ENCODE peak calls at places on chromosomes 1 and 21, in five cellular contexts. One of them, this sample, is unnamed.

GRCh38 chr1:223717695-223718363 is 5.5 kb downstream of the CAPN2 start:
- DNase-seq in WERI-Rb-1: no peak
- DNase-seq in heart left ventricle: no peak
- DNase-seq in osteocyte: no peak
- DNase-seq in dorsolateral prefrontal cortex: no peak
- DNase-seq in this sample: no peak

GRCh38 chr1:59186656-59187055 is 110.2 kb upstream of the FGGY start:
- DNase-seq in WERI-Rb-1: no peak
- DNase-seq in heart left ventricle: peak
- DNase-seq in osteocyte: no peak
- DNase-seq in dorsolateral prefrontal cortex: no peak
- DNase-seq in this sample: no peak

GRCh38 chr21:29753216-29753615 is 186.6 kb downstream of the GRIK1 start:
- DNase-seq in WERI-Rb-1: no peak
- DNase-seq in heart left ventricle: no peak
- DNase-seq in osteocyte: no peak
- DNase-seq in dorsolateral prefrontal cortex: no peak
- DNase-seq in this sample: no peak

GRCh38 chr1:93616221-93616995 is 65.2 kb downstream of the BCAR3 start:
- DNase-seq in WERI-Rb-1: peak
- DNase-seq in heart left ventricle: peak
- DNase-seq in osteocyte: no peak
- DNase-seq in dorsolateral prefrontal cortex: no peak
- DNase-seq in this sample: no peak

GRCh38 chr1:54743416-54743815 is 20.9 kb downstream of the PARS2 start:
- DNase-seq in WERI-Rb-1: no peak
- DNase-seq in heart left ventricle: no peak
- DNase-seq in osteocyte: peak
- DNase-seq in dorsolateral prefrontal cortex: no peak
- DNase-seq in this sample: no peak

GRCh38 chr1:16249838-16250241 is 12.9 kb upstream of the CPLANE2 start:
- DNase-seq in WERI-Rb-1: no peak
- DNase-seq in heart left ventricle: no peak
- DNase-seq in osteocyte: no peak
- DNase-seq in dorsolateral prefrontal cortex: no peak
- DNase-seq in this sample: no peak

GRCh38 chr1:218467101-218467728 is 122.1 kb downstream of the TGFB2 start:
- DNase-seq in WERI-Rb-1: no peak
- DNase-seq in heart left ventricle: no peak
- DNase-seq in osteocyte: no peak
- DNase-seq in dorsolateral prefrontal cortex: no peak
- DNase-seq in this sample: no peak

GRCh38 chr1:208025036-208025435 is 114.1 kb upstream of the CD34 start:
- DNase-seq in WERI-Rb-1: no peak
- DNase-seq in heart left ventricle: no peak
- DNase-seq in osteocyte: no peak
- DNase-seq in dorsolateral prefrontal cortex: no peak
- DNase-seq in this sample: no peak

GRCh38 chr1:235648954-235649721 is 446 bp downstream of the GNG4 start:
- DNase-seq in WERI-Rb-1: peak
- DNase-seq in heart left ventricle: peak
- DNase-seq in osteocyte: peak
- DNase-seq in dorsolateral prefrontal cortex: no peak
- DNase-seq in this sample: peak

GRCh38 chr1:178330848-178331497 is 165.8 kb downstream of the CLEC20A start:
- DNase-seq in WERI-Rb-1: no peak
- DNase-seq in heart left ventricle: no peak
- DNase-seq in osteocyte: no peak
- DNase-seq in dorsolateral prefrontal cortex: no peak
- DNase-seq in this sample: no peak

GRCh38 chr1:109712321-109712864 is 342 bp downstream of the GSTM5 start:
- DNase-seq in WERI-Rb-1: no peak
- DNase-seq in heart left ventricle: no peak
- DNase-seq in osteocyte: no peak
- DNase-seq in dorsolateral prefrontal cortex: no peak
- DNase-seq in this sample: no peak

GRCh38 chr1:152967201-152967600 is 3.2 kb upstream of the SPRR4 start:
- DNase-seq in WERI-Rb-1: no peak
- DNase-seq in heart left ventricle: no peak
- DNase-seq in osteocyte: peak
- DNase-seq in dorsolateral prefrontal cortex: no peak
- DNase-seq in this sample: no peak

GRCh38 chr1:15559189-15559815 is 25.5 kb downstream of the AGMAT start:
- DNase-seq in WERI-Rb-1: no peak
- DNase-seq in heart left ventricle: no peak
- DNase-seq in osteocyte: no peak
- DNase-seq in dorsolateral prefrontal cortex: no peak
- DNase-seq in this sample: no peak

GRCh38 chr1:12095822-12096263 is 32.7 kb downstream of the TNFRSF8 start:
- DNase-seq in WERI-Rb-1: no peak
- DNase-seq in heart left ventricle: peak
- DNase-seq in osteocyte: no peak
- DNase-seq in dorsolateral prefrontal cortex: no peak
- DNase-seq in this sample: no peak

GRCh38 chr1:18234790-18235242 is 127.2 kb downstream of the IGSF21 start:
- DNase-seq in WERI-Rb-1: peak
- DNase-seq in heart left ventricle: no peak
- DNase-seq in osteocyte: no peak
- DNase-seq in dorsolateral prefrontal cortex: peak
- DNase-seq in this sample: peak

GRCh38 chr1:5907966-5908365 is 84.3 kb downstream of the NPHP4 start:
- DNase-seq in WERI-Rb-1: no peak
- DNase-seq in heart left ventricle: no peak
- DNase-seq in osteocyte: peak
- DNase-seq in dorsolateral prefrontal cortex: no peak
- DNase-seq in this sample: no peak

GRCh38 chr1:225877570-225877969 is 4.6 kb downstream of the TMEM63A start:
- DNase-seq in WERI-Rb-1: peak
- DNase-seq in heart left ventricle: peak
- DNase-seq in osteocyte: no peak
- DNase-seq in dorsolateral prefrontal cortex: peak
- DNase-seq in this sample: peak

GRCh38 chr1:231603598-231604275 is 22.9 kb upstream of the DISC1 start:
- DNase-seq in WERI-Rb-1: peak
- DNase-seq in heart left ventricle: no peak
- DNase-seq in osteocyte: no peak
- DNase-seq in dorsolateral prefrontal cortex: peak
- DNase-seq in this sample: peak

GRCh38 chr1:181189691-181190361 is 101.3 kb downstream of the IER5 start:
- DNase-seq in WERI-Rb-1: peak
- DNase-seq in heart left ventricle: peak
- DNase-seq in osteocyte: peak
- DNase-seq in dorsolateral prefrontal cortex: peak
- DNase-seq in this sample: peak

GRCh38 chr1:29991025-29991424 is 732.4 kb downstream of the MATN1 start:
- DNase-seq in WERI-Rb-1: no peak
- DNase-seq in heart left ventricle: no peak
- DNase-seq in osteocyte: peak
- DNase-seq in dorsolateral prefrontal cortex: no peak
- DNase-seq in this sample: no peak

GRCh38 chr1:88661951-88662664 is 22.0 kb upstream of the PKN2 start:
- DNase-seq in WERI-Rb-1: peak
- DNase-seq in heart left ventricle: no peak
- DNase-seq in osteocyte: no peak
- DNase-seq in dorsolateral prefrontal cortex: no peak
- DNase-seq in this sample: no peak

GRCh38 chr21:43923391-43923790 is 58.4 kb downstream of the AGPAT3 start:
- DNase-seq in WERI-Rb-1: no peak
- DNase-seq in heart left ventricle: no peak
- DNase-seq in osteocyte: no peak
- DNase-seq in dorsolateral prefrontal cortex: peak
- DNase-seq in this sample: no peak

GRCh38 chr1:210587547-210587946 is 258.8 kb downstream of the HHAT start:
- DNase-seq in WERI-Rb-1: no peak
- DNase-seq in heart left ventricle: no peak
- DNase-seq in osteocyte: no peak
- DNase-seq in dorsolateral prefrontal cortex: no peak
- DNase-seq in this sample: no peak

GRCh38 chr21:30227633-30228404 is 11.9 kb upstream of the CLDN8 start:
- DNase-seq in WERI-Rb-1: no peak
- DNase-seq in heart left ventricle: no peak
- DNase-seq in osteocyte: no peak
- DNase-seq in dorsolateral prefrontal cortex: no peak
- DNase-seq in this sample: no peak

GRCh38 chr1:106880226-106880625 is 176.2 kb upstream of the PRMT6 start:
- DNase-seq in WERI-Rb-1: no peak
- DNase-seq in heart left ventricle: no peak
- DNase-seq in osteocyte: no peak
- DNase-seq in dorsolateral prefrontal cortex: no peak
- DNase-seq in this sample: no peak

GRCh38 chr1:52751589-52752306 is 25.5 kb downstream of the ZYG11B start:
- DNase-seq in WERI-Rb-1: no peak
- DNase-seq in heart left ventricle: no peak
- DNase-seq in osteocyte: no peak
- DNase-seq in dorsolateral prefrontal cortex: no peak
- DNase-seq in this sample: no peak

GRCh38 chr1:184504695-184505338 is 118.0 kb downstream of the C1orf21 start:
- DNase-seq in WERI-Rb-1: no peak
- DNase-seq in heart left ventricle: no peak
- DNase-seq in osteocyte: no peak
- DNase-seq in dorsolateral prefrontal cortex: no peak
- DNase-seq in this sample: no peak

GRCh38 chr1:192654607-192655389 is 18.9 kb downstream of the RGS13 start:
- DNase-seq in WERI-Rb-1: no peak
- DNase-seq in heart left ventricle: no peak
- DNase-seq in osteocyte: no peak
- DNase-seq in dorsolateral prefrontal cortex: no peak
- DNase-seq in this sample: no peak

GRCh38 chr1:2587071-2587859 is 688 bp downstream of the PRXL2B start:
- DNase-seq in WERI-Rb-1: peak
- DNase-seq in heart left ventricle: peak
- DNase-seq in osteocyte: no peak
- DNase-seq in dorsolateral prefrontal cortex: no peak
- DNase-seq in this sample: no peak

GRCh38 chr1:224632381-224632871 is 16.3 kb downstream of the CNIH3 start:
- DNase-seq in WERI-Rb-1: no peak
- DNase-seq in heart left ventricle: no peak
- DNase-seq in osteocyte: no peak
- DNase-seq in dorsolateral prefrontal cortex: no peak
- DNase-seq in this sample: no peak

GRCh38 chr1:218742478-218743260 is 397.5 kb downstream of the TGFB2 start:
- DNase-seq in WERI-Rb-1: no peak
- DNase-seq in heart left ventricle: no peak
- DNase-seq in osteocyte: no peak
- DNase-seq in dorsolateral prefrontal cortex: no peak
- DNase-seq in this sample: no peak

GRCh38 chr1:231879296-231879695 is 252.7 kb downstream of the DISC1 start:
- DNase-seq in WERI-Rb-1: no peak
- DNase-seq in heart left ventricle: no peak
- DNase-seq in osteocyte: no peak
- DNase-seq in dorsolateral prefrontal cortex: no peak
- DNase-seq in this sample: no peak

GRCh38 chr1:198444792-198445191 is 95.7 kb downstream of the ATP6V1G3 start:
- DNase-seq in WERI-Rb-1: no peak
- DNase-seq in heart left ventricle: no peak
- DNase-seq in osteocyte: no peak
- DNase-seq in dorsolateral prefrontal cortex: no peak
- DNase-seq in this sample: no peak

GRCh38 chr1:51955797-51956527 is 34.5 kb downstream of the RAB3B start:
- DNase-seq in WERI-Rb-1: no peak
- DNase-seq in heart left ventricle: no peak
- DNase-seq in osteocyte: no peak
- DNase-seq in dorsolateral prefrontal cortex: no peak
- DNase-seq in this sample: no peak

GRCh38 chr1:66413139-66413755 is 120.7 kb upstream of the SGIP1 start:
- DNase-seq in WERI-Rb-1: no peak
- DNase-seq in heart left ventricle: no peak
- DNase-seq in osteocyte: no peak
- DNase-seq in dorsolateral prefrontal cortex: no peak
- DNase-seq in this sample: no peak
- TF ChIP-seq CTCF in WERI-Rb-1: no peak
- TF ChIP-seq CTCF in heart left ventricle: no peak
- TF ChIP-seq CTCF in osteocyte: no peak
- TF ChIP-seq CTCF in dorsolateral prefrontal cortex: no peak
- TF ChIP-seq CTCF in this sample: no peak

DNA sequence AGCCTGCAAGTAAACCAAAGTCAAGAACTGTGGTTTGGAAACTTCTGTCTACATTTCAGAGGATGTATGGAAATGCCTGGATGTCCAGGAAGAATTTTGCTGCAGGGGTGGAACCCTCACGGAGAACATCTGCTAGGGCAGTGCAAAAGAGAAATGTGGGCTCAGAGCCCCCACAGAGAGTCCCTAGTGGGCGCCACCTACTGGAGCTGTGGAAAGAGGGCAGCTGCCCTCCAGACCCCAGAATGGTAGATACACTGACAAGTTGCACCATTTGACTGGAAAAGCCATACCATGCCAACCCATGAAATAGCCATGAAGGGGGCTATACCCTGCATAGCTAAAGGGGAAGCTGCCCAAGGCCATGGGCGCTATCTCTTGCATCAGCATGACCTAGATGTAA is 1672.4 kb downstream of the KCNT2 start:
- DNase-seq in WERI-Rb-1: no peak
- DNase-seq in heart left ventricle: no peak
- DNase-seq in osteocyte: no peak
- DNase-seq in dorsolateral prefrontal cortex: no peak
- DNase-seq in this sample: no peak
- TF ChIP-seq CTCF in WERI-Rb-1: peak
- TF ChIP-seq CTCF in heart left ventricle: no peak
- TF ChIP-seq CTCF in osteocyte: no peak
- TF ChIP-seq CTCF in dorsolateral prefrontal cortex: no peak
- TF ChIP-seq CTCF in this sample: no peak

DNA sequence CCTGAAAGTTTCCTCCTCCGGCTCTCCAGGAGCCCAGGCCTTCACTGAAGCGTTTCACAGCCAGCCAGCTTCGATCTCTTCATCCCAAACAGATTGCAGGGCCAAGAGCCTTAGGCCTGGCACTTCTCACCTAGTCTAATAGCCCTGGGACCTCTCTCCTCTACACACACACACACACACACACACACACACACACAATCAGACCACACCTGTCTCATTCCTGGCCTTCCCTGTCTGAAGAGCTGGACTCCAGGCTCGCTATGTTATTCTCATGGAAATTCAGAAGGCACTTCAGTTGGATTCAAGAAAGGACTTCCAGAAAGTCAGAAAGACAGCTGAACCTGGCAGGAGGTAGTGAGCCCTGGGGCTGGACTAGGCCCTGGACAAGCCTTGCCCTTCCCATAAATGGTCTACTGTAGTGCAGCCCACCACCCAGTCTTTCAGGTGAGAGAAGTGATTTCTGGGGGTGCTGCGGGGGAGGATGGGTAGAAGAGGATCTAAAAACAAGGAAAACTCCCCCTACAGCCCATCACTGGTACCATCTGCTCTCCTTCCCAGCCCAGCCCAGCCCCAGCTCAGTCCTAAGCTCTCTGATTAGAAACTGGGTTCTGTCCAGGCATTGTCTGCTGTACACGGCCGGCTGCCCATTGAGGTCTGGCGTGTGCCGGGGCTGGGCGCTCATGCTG is 2.7 kb downstream of the KIF21B start:
- DNase-seq in WERI-Rb-1: peak
- DNase-seq in heart left ventricle: no peak
- DNase-seq in osteocyte: no peak
- DNase-seq in dorsolateral prefrontal cortex: peak
- DNase-seq in this sample: no peak
- TF ChIP-seq CTCF in WERI-Rb-1: peak
- TF ChIP-seq CTCF in heart left ventricle: peak
- TF ChIP-seq CTCF in osteocyte: peak
- TF ChIP-seq CTCF in dorsolateral prefrontal cortex: peak
- TF ChIP-seq CTCF in this sample: peak

GRCh38 chr1:186762653-186763052 is 66.1 kb upstream of the PLA2G4A start:
- DNase-seq in WERI-Rb-1: no peak
- DNase-seq in heart left ventricle: no peak
- DNase-seq in osteocyte: no peak
- DNase-seq in dorsolateral prefrontal cortex: no peak
- DNase-seq in this sample: no peak
- TF ChIP-seq CTCF in WERI-Rb-1: no peak
- TF ChIP-seq CTCF in heart left ventricle: no peak
- TF ChIP-seq CTCF in osteocyte: no peak
- TF ChIP-seq CTCF in dorsolateral prefrontal cortex: no peak
- TF ChIP-seq CTCF in this sample: no peak